ENCODE peak calls at places on chromosomes 3 and 15, in six cellular contexts. I is WTC11; B is iris pigment epithelial cell; R is spleen; U is BJ; K is stimulated activated CD8-positive, alpha-beta memory T cell treated with anti-CD3 and anti-CD28 coated beads, Interleukin-15, amount 100 ng/mL, for 48 hours. A is an unnamed sample.

GRCh38 chr3:72390841-72391240 is 457.4 kb downstream of the SHQ1 start:
- DNase-seq in I (no peak), B (peak; percentile 42), R (no peak), U (no peak), K (no peak), A (no peak)

GRCh38 chr3:196193037-196193737 is 18.0 kb downstream of the ZDHHC19 start:
- DNase-seq in I (no peak), B (no peak), R (peak; percentile 77), U (no peak), K (no peak), A (no peak)

GRCh38 chr3:109643590-109643989 is 306.2 kb upstream of the DPPA4 start:
- DNase-seq in I (no peak), B (peak; percentile 62), R (no peak), U (no peak), K (peak; percentile 7), A (no peak)

GRCh38 chr3:106097817-106098410 is 229.1 kb upstream of the CBLB start:
- DNase-seq in I (no peak), B (no peak), R (no peak), U (no peak), K (no peak), A (no peak)

GRCh38 chr3:16452265-16452664 is 61.2 kb downstream of the RFTN1 start:
- DNase-seq in I (no peak), B (peak; percentile 92), R (no peak), U (no peak), K (no peak), A (no peak)

GRCh38 chr3:59271971-59272370 is 222.1 kb upstream of the CFAP20DC start:
- DNase-seq in I (no peak), B (no peak), R (no peak), U (no peak), K (no peak), A (no peak)

GRCh38 chr15:73872370-73872769 is 994 bp upstream of the TBC1D21 start:
- DNase-seq in I (no peak), B (peak; percentile 15), R (no peak), U (peak; percentile 13), K (no peak), A (no peak)

GRCh38 chr15:89383635-89384604 is 49.3 kb upstream of the POLG start:
- DNase-seq in I (no peak), B (peak; percentile 21), R (peak; percentile 56), U (no peak), K (no peak), A (no peak)

GRCh38 chr3:12948891-12949711 is 107.7 kb upstream of the RPL32 start:
- DNase-seq in I (no peak), B (peak; percentile 55), R (no peak), U (no peak), K (peak; percentile 46), A (no peak)

GRCh38 chr3:60920519-60920918 is 330.7 kb downstream of the FHIT start:
- DNase-seq in I (no peak), B (no peak), R (no peak), U (no peak), K (no peak), A (no peak)

GRCh38 chr15:74482661-74483060 is 21.7 kb upstream of the UBL7 start:
- DNase-seq in I (peak; percentile 26), B (no peak), R (no peak), U (no peak), K (no peak), A (no peak)

GRCh38 chr15:58517252-58517681 is 85.5 kb downstream of the LIPC start:
- DNase-seq in I (no peak), B (no peak), R (no peak), U (no peak), K (no peak), A (peak; percentile 43)

GRCh38 chr3:120429921-120430361 is 20.9 kb downstream of the FSTL1 start:
- DNase-seq in I (no peak), B (peak; percentile 47), R (no peak), U (peak; percentile 81), K (no peak), A (no peak)

GRCh38 chr15:66883322-66883911 is 181.4 kb downstream of the SMAD6 start:
- DNase-seq in I (peak; percentile 56), B (peak; percentile 100), R (no peak), U (peak; percentile 100), K (no peak), A (peak; percentile 92)

GRCh38 chr15:100109486-100110035 is 232.2 kb downstream of the ADAMTS17 start:
- DNase-seq in I (no peak), B (no peak), R (peak; percentile 52), U (no peak), K (no peak), A (peak; percentile 56)

GRCh38 chr3:59728509-59728908 is 678.7 kb upstream of the CFAP20DC start:
- DNase-seq in I (no peak), B (no peak), R (no peak), U (no peak), K (no peak), A (no peak)

GRCh38 chr3:182697345-182697919 is 95.9 kb upstream of the ATP11B start:
- DNase-seq in I (no peak), B (no peak), R (no peak), U (no peak), K (no peak), A (no peak)

GRCh38 chr15:48996276-48996675 is 32.6 kb upstream of the SHC4 start:
- DNase-seq in I (no peak), B (peak; percentile 62), R (no peak), U (no peak), K (no peak), A (no peak)

GRCh38 chr3:21174461-21174860 is 576.5 kb downstream of the ZNF385D start:
- DNase-seq in I (no peak), B (peak; percentile 2), R (no peak), U (peak; percentile 14), K (no peak), A (no peak)

GRCh38 chr3:42544492-42545283 is 37.1 kb downstream of the SEC22C start:
- DNase-seq in I (no peak), B (no peak), R (no peak), U (no peak), K (no peak), A (peak; percentile 71)

GRCh38 chr3:152083058-152083457 is 185.7 kb upstream of the MBNL1 start:
- DNase-seq in I (no peak), B (no peak), R (no peak), U (no peak), K (no peak), A (no peak)

GRCh38 chr3:10469406-10470119 is 35.8 kb downstream of the ATP2B2 start:
- DNase-seq in I (no peak), B (no peak), R (peak; percentile 32), U (no peak), K (no peak), A (no peak)

GRCh38 chr3:45841701-45842491 is at the start of gene LZTFL1:
- DNase-seq in I (peak; percentile 84), B (peak; percentile 98), R (peak; percentile 92), U (peak; percentile 88), K (peak; percentile 82), A (peak; percentile 94)

GRCh38 chr3:192935441-192935840 is 17.8 kb upstream of the MB21D2 start:
- DNase-seq in I (no peak), B (peak; percentile 44), R (no peak), U (no peak), K (no peak), A (no peak)

GRCh38 chr15:51924146-51925068 is 47.2 kb downstream of the LEO1 start:
- DNase-seq in I (peak; percentile 38), B (peak; percentile 13), R (no peak), U (no peak), K (no peak), A (no peak)

GRCh38 chr3:100316656-100317069 is 17.9 kb upstream of the NIT2 start:
- DNase-seq in I (no peak), B (peak; percentile 74), R (no peak), U (peak; percentile 17), K (no peak), A (no peak)

GRCh38 chr3:190496859-190497258 is 17.0 kb upstream of the IL1RAP start:
- DNase-seq in I (no peak), B (no peak), R (no peak), U (no peak), K (no peak), A (no peak)

GRCh38 chr3:170997966-170998913 is 28.3 kb downstream of the SLC2A2 start:
- DNase-seq in I (no peak), B (peak; percentile 64), R (no peak), U (peak; percentile 36), K (no peak), A (no peak)

GRCh38 chr3:149658444-149659172 is 783 bp upstream of the WWTR1 start:
- DNase-seq in I (peak; percentile 72), B (peak; percentile 88), R (peak; percentile 80), U (peak; percentile 32), K (no peak), A (peak; percentile 89)

GRCh38 chr3:148847351-148847750 is 17.7 kb upstream of the CPA3 start:
- DNase-seq in I (no peak), B (peak; percentile 49), R (no peak), U (no peak), K (no peak), A (no peak)

GRCh38 chr3:52110502-52110901 is 43.7 kb downstream of the POC1A start:
- DNase-seq in I (no peak), B (no peak), R (peak; percentile 12), U (no peak), K (no peak), A (no peak)

GRCh38 chr3:166013073-166013679 is 176.0 kb upstream of the BCHE start:
- DNase-seq in I (no peak), B (peak; percentile 27), R (no peak), U (no peak), K (no peak), A (no peak)

GRCh38 chr15:65374831-65375401 is 2.9 kb downstream of the IGDCC3 start:
- DNase-seq in I (no peak), B (peak; percentile 8), R (peak; percentile 42), U (no peak), K (no peak), A (peak; percentile 63)

A was measured in cardiac septum.